ENCODE peak calls at places on chromosomes 12 and 14, in nine cellular contexts. One of them, this sample, is unnamed.

GRCh38 chr12:51661199-51661598 is 70.2 kb downstream of the SCN8A start:
- DNase-seq in stimulated activated CD4-positive, alpha-beta T cell treated with anti-CD3 and anti-CD28 coated beads, Interleukin-15, amount 100 ng/mL, for 48 hours: no peak
- DNase-seq in PC-9: no peak
- DNase-seq in germinal center: no peak
- DNase-seq in HEK293T: no peak
- DNase-seq in tibial artery: no peak
- DNase-seq in cardiac fibroblast: no peak
- DNase-seq in NCI-H2081: no peak
- DNase-seq in activated naive CD4-positive, alpha-beta T cell: no peak
- DNase-seq in this sample: no peak

GRCh38 chr14:105398044-105398725 is at the start of gene TEX22:
- DNase-seq in activated naive CD4-positive, alpha-beta T cell: peak; percentile 85
- DNase-seq in tibial artery: peak; percentile 92
- DNase-seq in HEK293T: peak; percentile 81
- DNase-seq in NCI-H2081: peak; percentile 90
- DNase-seq in cardiac fibroblast: peak; percentile 86
- DNase-seq in germinal center: peak; percentile 93
- DNase-seq in stimulated activated CD4-positive, alpha-beta T cell treated with anti-CD3 and anti-CD28 coated beads, Interleukin-15, amount 100 ng/mL, for 48 hours: peak; percentile 89
- DNase-seq in PC-9: peak; percentile 48
- DNase-seq in this sample: peak; percentile 81

GRCh38 chr14:104784846-104785707 is 10.5 kb downstream of the AKT1 start:
- DNase-seq in NCI-H2081: peak; percentile 70
- DNase-seq in HEK293T: no peak
- DNase-seq in tibial artery: no peak
- DNase-seq in germinal center: no peak
- DNase-seq in PC-9: no peak
- DNase-seq in cardiac fibroblast: no peak
- DNase-seq in activated naive CD4-positive, alpha-beta T cell: no peak
- DNase-seq in stimulated activated CD4-positive, alpha-beta T cell treated with anti-CD3 and anti-CD28 coated beads, Interleukin-15, amount 100 ng/mL, for 48 hours: no peak
- DNase-seq in this sample: no peak

GRCh38 chr14:94136575-94137331 is 7.3 kb upstream of the IFI27L2 start:
- DNase-seq in activated naive CD4-positive, alpha-beta T cell: peak; percentile 78
- DNase-seq in PC-9: no peak
- DNase-seq in tibial artery: peak; percentile 90
- DNase-seq in cardiac fibroblast: peak; percentile 88
- DNase-seq in NCI-H2081: peak; percentile 79
- DNase-seq in HEK293T: peak; percentile 81
- DNase-seq in stimulated activated CD4-positive, alpha-beta T cell treated with anti-CD3 and anti-CD28 coated beads, Interleukin-15, amount 100 ng/mL, for 48 hours: peak; percentile 83
- DNase-seq in germinal center: peak; percentile 74
- DNase-seq in this sample: peak; percentile 88

GRCh38 chr14:63682727-63683593 is 41.3 kb upstream of the WDR89 start:
- DNase-seq in germinal center: no peak
- DNase-seq in NCI-H2081: no peak
- DNase-seq in cardiac fibroblast: no peak
- DNase-seq in PC-9: no peak
- DNase-seq in stimulated activated CD4-positive, alpha-beta T cell treated with anti-CD3 and anti-CD28 coated beads, Interleukin-15, amount 100 ng/mL, for 48 hours: no peak
- DNase-seq in tibial artery: no peak
- DNase-seq in activated naive CD4-positive, alpha-beta T cell: no peak
- DNase-seq in HEK293T: no peak
- DNase-seq in this sample: no peak

GRCh38 chr14:26330982-26331381 is 266.9 kb downstream of the NOVA1 start:
- DNase-seq in tibial artery: no peak
- DNase-seq in NCI-H2081: no peak
- DNase-seq in stimulated activated CD4-positive, alpha-beta T cell treated with anti-CD3 and anti-CD28 coated beads, Interleukin-15, amount 100 ng/mL, for 48 hours: no peak
- DNase-seq in activated naive CD4-positive, alpha-beta T cell: no peak
- DNase-seq in cardiac fibroblast: no peak
- DNase-seq in PC-9: no peak
- DNase-seq in HEK293T: no peak
- DNase-seq in germinal center: no peak
- DNase-seq in this sample: no peak

GRCh38 chr14:54257424-54257823 is 139.4 kb upstream of the CDKN3 start:
- DNase-seq in PC-9: no peak
- DNase-seq in activated naive CD4-positive, alpha-beta T cell: no peak
- DNase-seq in tibial artery: no peak
- DNase-seq in cardiac fibroblast: no peak
- DNase-seq in NCI-H2081: no peak
- DNase-seq in HEK293T: no peak
- DNase-seq in germinal center: no peak
- DNase-seq in stimulated activated CD4-positive, alpha-beta T cell treated with anti-CD3 and anti-CD28 coated beads, Interleukin-15, amount 100 ng/mL, for 48 hours: no peak
- DNase-seq in this sample: no peak

GRCh38 chr12:96906849-96907664 is at the start of gene NEDD1:
- DNase-seq in activated naive CD4-positive, alpha-beta T cell: peak; percentile 69
- DNase-seq in tibial artery: peak; percentile 87
- DNase-seq in cardiac fibroblast: peak; percentile 79
- DNase-seq in NCI-H2081: peak; percentile 79
- DNase-seq in HEK293T: peak; percentile 90
- DNase-seq in PC-9: peak; percentile 60
- DNase-seq in germinal center: peak; percentile 85
- DNase-seq in stimulated activated CD4-positive, alpha-beta T cell treated with anti-CD3 and anti-CD28 coated beads, Interleukin-15, amount 100 ng/mL, for 48 hours: peak; percentile 70
- DNase-seq in this sample: peak; percentile 75

GRCh38 chr12:17079251-17079909 is 473.4 kb upstream of the LMO3 start:
- DNase-seq in germinal center: no peak
- DNase-seq in stimulated activated CD4-positive, alpha-beta T cell treated with anti-CD3 and anti-CD28 coated beads, Interleukin-15, amount 100 ng/mL, for 48 hours: no peak
- DNase-seq in cardiac fibroblast: no peak
- DNase-seq in activated naive CD4-positive, alpha-beta T cell: no peak
- DNase-seq in HEK293T: no peak
- DNase-seq in NCI-H2081: no peak
- DNase-seq in tibial artery: no peak
- DNase-seq in PC-9: no peak
- DNase-seq in this sample: no peak

GRCh38 chr12:65894127-65894526 is 69.8 kb downstream of the HMGA2 start:
- DNase-seq in stimulated activated CD4-positive, alpha-beta T cell treated with anti-CD3 and anti-CD28 coated beads, Interleukin-15, amount 100 ng/mL, for 48 hours: no peak
- DNase-seq in activated naive CD4-positive, alpha-beta T cell: no peak
- DNase-seq in cardiac fibroblast: no peak
- DNase-seq in NCI-H2081: no peak
- DNase-seq in HEK293T: no peak
- DNase-seq in germinal center: no peak
- DNase-seq in tibial artery: no peak
- DNase-seq in PC-9: no peak
- DNase-seq in this sample: no peak

GRCh38 chr14:104149617-104150141 is 11.3 kb downstream of the KIF26A start:
- DNase-seq in activated naive CD4-positive, alpha-beta T cell: no peak
- DNase-seq in cardiac fibroblast: peak; percentile 12
- DNase-seq in PC-9: no peak
- DNase-seq in germinal center: no peak
- DNase-seq in stimulated activated CD4-positive, alpha-beta T cell treated with anti-CD3 and anti-CD28 coated beads, Interleukin-15, amount 100 ng/mL, for 48 hours: no peak
- DNase-seq in HEK293T: peak; percentile 84
- DNase-seq in tibial artery: no peak
- DNase-seq in NCI-H2081: no peak
- DNase-seq in this sample: no peak

GRCh38 chr14:21894003-21894897 is 220.6 kb upstream of the OR4E1 start:
- DNase-seq in NCI-H2081: no peak
- DNase-seq in HEK293T: peak; percentile 19
- DNase-seq in PC-9: no peak
- DNase-seq in activated naive CD4-positive, alpha-beta T cell: peak; percentile 17
- DNase-seq in tibial artery: no peak
- DNase-seq in cardiac fibroblast: no peak
- DNase-seq in germinal center: peak; percentile 10
- DNase-seq in stimulated activated CD4-positive, alpha-beta T cell treated with anti-CD3 and anti-CD28 coated beads, Interleukin-15, amount 100 ng/mL, for 48 hours: peak; percentile 33
- DNase-seq in this sample: no peak

GRCh38 chr12:52729147-52729546 is 25.8 kb upstream of the KRT77 start:
- DNase-seq in NCI-H2081: no peak
- DNase-seq in cardiac fibroblast: no peak
- DNase-seq in PC-9: no peak
- DNase-seq in germinal center: no peak
- DNase-seq in HEK293T: no peak
- DNase-seq in activated naive CD4-positive, alpha-beta T cell: no peak
- DNase-seq in tibial artery: no peak
- DNase-seq in stimulated activated CD4-positive, alpha-beta T cell treated with anti-CD3 and anti-CD28 coated beads, Interleukin-15, amount 100 ng/mL, for 48 hours: no peak
- DNase-seq in this sample: no peak

GRCh38 chr12:57606016-57606311 is 1.3 kb downstream of the DTX3 start:
- DNase-seq in NCI-H2081: no peak
- DNase-seq in cardiac fibroblast: no peak
- DNase-seq in stimulated activated CD4-positive, alpha-beta T cell treated with anti-CD3 and anti-CD28 coated beads, Interleukin-15, amount 100 ng/mL, for 48 hours: no peak
- DNase-seq in tibial artery: no peak
- DNase-seq in PC-9: no peak
- DNase-seq in HEK293T: no peak
- DNase-seq in germinal center: no peak
- DNase-seq in activated naive CD4-positive, alpha-beta T cell: no peak
- DNase-seq in this sample: no peak

GRCh38 chr14:95226801-95227200 is 69.5 kb upstream of the DICER1 start:
- DNase-seq in tibial artery: no peak
- DNase-seq in stimulated activated CD4-positive, alpha-beta T cell treated with anti-CD3 and anti-CD28 coated beads, Interleukin-15, amount 100 ng/mL, for 48 hours: no peak
- DNase-seq in HEK293T: no peak
- DNase-seq in activated naive CD4-positive, alpha-beta T cell: no peak
- DNase-seq in germinal center: no peak
- DNase-seq in cardiac fibroblast: no peak
- DNase-seq in NCI-H2081: peak; percentile 32
- DNase-seq in PC-9: no peak
- DNase-seq in this sample: no peak

GRCh38 chr12:31035944-31036665 is 37.6 kb upstream of the DDX11 start:
- DNase-seq in NCI-H2081: no peak
- DNase-seq in tibial artery: no peak
- DNase-seq in activated naive CD4-positive, alpha-beta T cell: no peak
- DNase-seq in HEK293T: no peak
- DNase-seq in stimulated activated CD4-positive, alpha-beta T cell treated with anti-CD3 and anti-CD28 coated beads, Interleukin-15, amount 100 ng/mL, for 48 hours: no peak
- DNase-seq in germinal center: no peak
- DNase-seq in cardiac fibroblast: no peak
- DNase-seq in PC-9: peak; percentile 86
- DNase-seq in this sample: no peak

GRCh38 chr12:131672311-131672940 is 38.5 kb upstream of the SFSWAP start:
- DNase-seq in cardiac fibroblast: no peak
- DNase-seq in stimulated activated CD4-positive, alpha-beta T cell treated with anti-CD3 and anti-CD28 coated beads, Interleukin-15, amount 100 ng/mL, for 48 hours: no peak
- DNase-seq in NCI-H2081: no peak
- DNase-seq in tibial artery: peak; percentile 21
- DNase-seq in PC-9: no peak
- DNase-seq in HEK293T: no peak
- DNase-seq in germinal center: no peak
- DNase-seq in activated naive CD4-positive, alpha-beta T cell: no peak
- DNase-seq in this sample: no peak

GRCh38 chr12:18428416-18428815 is 167.1 kb downstream of the PIK3C2G start:
- DNase-seq in tibial artery: no peak
- DNase-seq in cardiac fibroblast: no peak
- DNase-seq in HEK293T: no peak
- DNase-seq in germinal center: no peak
- DNase-seq in stimulated activated CD4-positive, alpha-beta T cell treated with anti-CD3 and anti-CD28 coated beads, Interleukin-15, amount 100 ng/mL, for 48 hours: no peak
- DNase-seq in activated naive CD4-positive, alpha-beta T cell: no peak
- DNase-seq in PC-9: peak; percentile 45
- DNase-seq in NCI-H2081: no peak
- DNase-seq in this sample: no peak

GRCh38 chr14:79629891-79630560 is 581.3 kb downstream of the DIO2 start:
- DNase-seq in cardiac fibroblast: peak; percentile 3
- DNase-seq in HEK293T: no peak
- DNase-seq in NCI-H2081: no peak
- DNase-seq in tibial artery: no peak
- DNase-seq in activated naive CD4-positive, alpha-beta T cell: no peak
- DNase-seq in germinal center: no peak
- DNase-seq in stimulated activated CD4-positive, alpha-beta T cell treated with anti-CD3 and anti-CD28 coated beads, Interleukin-15, amount 100 ng/mL, for 48 hours: no peak
- DNase-seq in PC-9: no peak
- DNase-seq in this sample: peak; percentile 7

GRCh38 chr14:99781853-99782610 is 11.2 kb upstream of the EML1 start:
- DNase-seq in stimulated activated CD4-positive, alpha-beta T cell treated with anti-CD3 and anti-CD28 coated beads, Interleukin-15, amount 100 ng/mL, for 48 hours: no peak
- DNase-seq in tibial artery: no peak
- DNase-seq in activated naive CD4-positive, alpha-beta T cell: no peak
- DNase-seq in NCI-H2081: no peak
- DNase-seq in germinal center: no peak
- DNase-seq in cardiac fibroblast: no peak
- DNase-seq in PC-9: no peak
- DNase-seq in HEK293T: no peak
- DNase-seq in this sample: no peak

GRCh38 chr12:29858270-29858786 is 74.6 kb upstream of the TMTC1 start:
- DNase-seq in cardiac fibroblast: no peak
- DNase-seq in HEK293T: no peak
- DNase-seq in stimulated activated CD4-positive, alpha-beta T cell treated with anti-CD3 and anti-CD28 coated beads, Interleukin-15, amount 100 ng/mL, for 48 hours: no peak
- DNase-seq in PC-9: no peak
- DNase-seq in tibial artery: no peak
- DNase-seq in activated naive CD4-positive, alpha-beta T cell: no peak
- DNase-seq in germinal center: no peak
- DNase-seq in NCI-H2081: no peak
- DNase-seq in this sample: no peak

GRCh38 chr14:51304428-51304827 is 64.4 kb downstream of the TMX1 start:
- DNase-seq in activated naive CD4-positive, alpha-beta T cell: no peak
- DNase-seq in tibial artery: no peak
- DNase-seq in PC-9: no peak
- DNase-seq in HEK293T: no peak
- DNase-seq in cardiac fibroblast: no peak
- DNase-seq in germinal center: no peak
- DNase-seq in stimulated activated CD4-positive, alpha-beta T cell treated with anti-CD3 and anti-CD28 coated beads, Interleukin-15, amount 100 ng/mL, for 48 hours: no peak
- DNase-seq in NCI-H2081: no peak
- DNase-seq in this sample: peak; percentile 41

GRCh38 chr12:130286041-130286440 is 51.6 kb upstream of the PIWIL1 start:
- DNase-seq in activated naive CD4-positive, alpha-beta T cell: no peak
- DNase-seq in cardiac fibroblast: no peak
- DNase-seq in HEK293T: peak; percentile 53
- DNase-seq in NCI-H2081: no peak
- DNase-seq in tibial artery: no peak
- DNase-seq in stimulated activated CD4-positive, alpha-beta T cell treated with anti-CD3 and anti-CD28 coated beads, Interleukin-15, amount 100 ng/mL, for 48 hours: no peak
- DNase-seq in PC-9: no peak
- DNase-seq in germinal center: no peak
- DNase-seq in this sample: no peak

GRCh38 chr12:13613297-13613696 is 368.1 kb downstream of the GRIN2B start:
- DNase-seq in NCI-H2081: no peak
- DNase-seq in activated naive CD4-positive, alpha-beta T cell: no peak
- DNase-seq in HEK293T: no peak
- DNase-seq in germinal center: no peak
- DNase-seq in cardiac fibroblast: no peak
- DNase-seq in tibial artery: no peak
- DNase-seq in stimulated activated CD4-positive, alpha-beta T cell treated with anti-CD3 and anti-CD28 coated beads, Interleukin-15, amount 100 ng/mL, for 48 hours: no peak
- DNase-seq in PC-9: no peak
- DNase-seq in this sample: no peak

GRCh38 chr12:121296618-121297476 is at the start of gene CAMKK2:
- DNase-seq in tibial artery: peak; percentile 89
- DNase-seq in activated naive CD4-positive, alpha-beta T cell: peak; percentile 75
- DNase-seq in NCI-H2081: peak; percentile 84
- DNase-seq in cardiac fibroblast: peak; percentile 82
- DNase-seq in stimulated activated CD4-positive, alpha-beta T cell treated with anti-CD3 and anti-CD28 coated beads, Interleukin-15, amount 100 ng/mL, for 48 hours: peak; percentile 80
- DNase-seq in PC-9: peak; percentile 44
- DNase-seq in germinal center: peak; percentile 96
- DNase-seq in HEK293T: peak; percentile 94
- DNase-seq in this sample: peak; percentile 77

GRCh38 chr12:55847603-55848329 is 5.0 kb upstream of the MMP19 start:
- DNase-seq in tibial artery: peak; percentile 94
- DNase-seq in germinal center: no peak
- DNase-seq in NCI-H2081: no peak
- DNase-seq in activated naive CD4-positive, alpha-beta T cell: no peak
- DNase-seq in cardiac fibroblast: peak; percentile 100
- DNase-seq in PC-9: peak; percentile 38
- DNase-seq in stimulated activated CD4-positive, alpha-beta T cell treated with anti-CD3 and anti-CD28 coated beads, Interleukin-15, amount 100 ng/mL, for 48 hours: no peak
- DNase-seq in HEK293T: peak; percentile 25
- DNase-seq in this sample: peak; percentile 100

This sample was measured in fibroblast of pulmonary artery.